ENCODE peak calls at places on chromosomes 6 and 20, in five cellular contexts. Z is neuronal stem cell, I is trophoblast cell, N is mesenchymal stem cell, T is H1. M is an unnamed sample.

GRCh38 chr6:31401403-31401802 is 2.0 kb upstream of the MICA start:
- DNase-seq in Z (no peak), I (peak; percentile 51), N (peak; percentile 89), T (no peak), M (no peak)

GRCh38 chr6:39962831-39963230 is 28.6 kb upstream of the MOCS1 start:
- DNase-seq in Z (no peak), I (peak; percentile 43), N (peak; percentile 83), T (no peak), M (no peak)

GRCh38 chr6:159044899-159045727 is at the start of gene TAGAP:
- DNase-seq in Z (no peak), I (peak; percentile 49), N (no peak), T (no peak), M (no peak)

GRCh38 chr20:62637521-62638054 is 4.7 kb upstream of the SLCO4A1 start:
- DNase-seq in Z (no peak), I (no peak), N (no peak), T (no peak), M (no peak)

GRCh38 chr6:26198626-26199056 is 111.4 kb downstream of the HFE start:
- DNase-seq in Z (no peak), I (no peak), N (no peak), T (no peak), M (no peak)

GRCh38 chr20:37936451-37936850 is 33.5 kb downstream of the VSTM2L start:
- DNase-seq in Z (no peak), I (no peak), N (no peak), T (no peak), M (no peak)

GRCh38 chr20:20713244-20713765 is 861 bp upstream of the RALGAPA2 start:
- DNase-seq in Z (no peak), I (peak; percentile 99), N (no peak), T (no peak), M (no peak)

GRCh38 chr20:63031251-63032014 is 24.7 kb upstream of the BHLHE23 start:
- DNase-seq in Z (no peak), I (no peak), N (no peak), T (no peak), M (no peak)

GRCh38 chr6:7589221-7589620 is 777 bp upstream of the SNRNP48 start:
- DNase-seq in Z (no peak), I (peak; percentile 3), N (no peak), T (no peak), M (no peak)

GRCh38 chr6:36847152-36847551 is 7.9 kb upstream of the CPNE5 start:
- DNase-seq in Z (no peak), I (no peak), N (no peak), T (no peak), M (no peak)

GRCh38 chr6:31462964-31463940 is 34.7 kb upstream of the MICB start:
- DNase-seq in Z (peak; percentile 84), I (peak; percentile 77), N (peak; percentile 80), T (peak; percentile 72), M (peak; percentile 95)

GRCh38 chr20:24872291-24873014 is 76.6 kb upstream of the CST7 start:
- DNase-seq in Z (no peak), I (no peak), N (no peak), T (no peak), M (no peak)

GRCh38 chr6:82348130-82348529 is 15.5 kb upstream of the TPBG start:
- DNase-seq in Z (no peak), I (peak; percentile 27), N (no peak), T (no peak), M (peak; percentile 65)

GRCh38 chr20:41048475-41049242 is 20.0 kb downstream of the TOP1 start:
- DNase-seq in Z (no peak), I (no peak), N (no peak), T (no peak), M (no peak)

GRCh38 chr20:62054451-62054953 is 11.2 kb downstream of the TAF4 start:
- DNase-seq in Z (no peak), I (no peak), N (no peak), T (no peak), M (no peak)

GRCh38 chr20:44349349-44349748 is 6.2 kb upstream of the HNF4A start:
- DNase-seq in Z (no peak), I (no peak), N (no peak), T (no peak), M (no peak)

GRCh38 chr6:33324139-33324538 is 6.6 kb upstream of the ZBTB22 start:
- DNase-seq in Z (no peak), I (no peak), N (no peak), T (no peak), M (no peak)

GRCh38 chr6:46501136-46502089 is 10.2 kb upstream of the RCAN2 start:
- DNase-seq in Z (no peak), I (peak; percentile 58), N (no peak), T (no peak), M (no peak)

GRCh38 chr20:24877652-24878051 is 71.4 kb upstream of the CST7 start:
- DNase-seq in Z (no peak), I (no peak), N (no peak), T (no peak), M (no peak)

GRCh38 chr6:14231546-14232280 is 114.1 kb downstream of the CD83 start:
- DNase-seq in Z (no peak), I (no peak), N (no peak), T (no peak), M (no peak)

GRCh38 chr6:141153563-141153962 is 979.2 kb upstream of the GJE1 start:
- DNase-seq in Z (no peak), I (no peak), N (no peak), T (peak; percentile 17), M (peak; percentile 44)

GRCh38 chr6:138017156-138017757 is 90.0 kb downstream of the PERP start:
- DNase-seq in Z (no peak), I (no peak), N (peak; percentile 15), T (no peak), M (no peak)

GRCh38 chr20:46148313-46149213 is 30.4 kb downstream of the CD40 start:
- DNase-seq in Z (no peak), I (no peak), N (no peak), T (no peak), M (no peak)

GRCh38 chr20:11436113-11436890 is 481.4 kb upstream of the BTBD3 start:
- DNase-seq in Z (no peak), I (no peak), N (no peak), T (no peak), M (no peak)

GRCh38 chr20:35776513-35777101 is 4.8 kb downstream of the PHF20 start:
- DNase-seq in Z (no peak), I (peak; percentile 82), N (peak; percentile 48), T (no peak), M (no peak)

GRCh38 chr6:5537132-5537531 is 275.8 kb downstream of the FARS2 start:
- DNase-seq in Z (no peak), I (no peak), N (no peak), T (no peak), M (no peak)

GRCh38 chr6:5536644-5537043 is 275.3 kb downstream of the FARS2 start:
- DNase-seq in Z (no peak), I (peak; percentile 52), N (no peak), T (no peak), M (no peak)

GRCh38 chr6:5540375-5540774 is 279.1 kb downstream of the FARS2 start:
- DNase-seq in Z (no peak), I (no peak), N (no peak), T (no peak), M (no peak)

GRCh38 chr6:5541025-5541424 is 279.7 kb downstream of the FARS2 start:
- DNase-seq in Z (no peak), I (no peak), N (no peak), T (no peak), M (no peak)

GRCh38 chr6:5537967-5538366 is 276.7 kb downstream of the FARS2 start:
- DNase-seq in Z (no peak), I (peak; percentile 40), N (no peak), T (no peak), M (no peak)
- H2BK5ac ChIP-seq in Z (no peak overlapping the region), I (no peak overlapping the region), N (no peak overlapping the region), T (no peak overlapping the region), M (no peak overlapping the region)

GRCh38 chr6:52550014-52550575 is 26.8 kb downstream of the TRAM2 start:
- DNase-seq in Z (no peak), I (no peak), N (no peak), T (no peak), M (no peak)
- H2BK12ac ChIP-seq in Z (no peak overlapping the region), I (no peak overlapping the region), N (no peak overlapping the region), T (no peak overlapping the region), M (no peak overlapping the region)

GRCh38 chr6:53325785-53326184 is 23.0 kb downstream of the ELOVL5 start:
- DNase-seq in Z (no peak), I (peak; percentile 49), N (no peak), T (no peak), M (no peak)

GRCh38 chr6:53330137-53330536 is 18.6 kb downstream of the ELOVL5 start:
- DNase-seq in Z (no peak), I (no peak), N (no peak), T (no peak), M (no peak)

GRCh38 chr6:53326372-53327016 is 22.3 kb downstream of the ELOVL5 start:
- DNase-seq in Z (no peak), I (peak; percentile 97), N (peak; percentile 93), T (no peak), M (peak; percentile 43)

GRCh38 chr6:53328375-53328774 is 20.4 kb downstream of the ELOVL5 start:
- DNase-seq in Z (no peak), I (no peak), N (no peak), T (no peak), M (no peak)

DNA sequence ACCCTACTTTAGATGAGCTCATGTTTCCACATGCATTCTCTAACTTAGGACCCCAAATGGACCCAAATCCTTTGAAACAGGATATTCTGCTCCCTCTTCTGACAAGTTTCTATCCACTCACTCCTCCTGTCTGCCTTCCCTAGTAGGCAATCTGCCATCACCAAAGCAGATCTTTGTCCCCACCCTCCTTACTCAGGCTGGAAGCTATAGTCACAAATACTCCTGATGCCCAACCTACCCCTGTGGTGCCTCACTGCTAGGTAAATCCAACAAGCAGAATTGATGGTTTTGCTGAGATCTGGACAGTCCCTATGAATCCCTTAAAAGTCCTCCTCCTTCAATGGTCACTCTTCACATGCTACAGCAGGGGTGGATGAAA is 21.7 kb downstream of the ELOVL5 start:
- DNase-seq in Z (no peak), I (no peak), N (no peak), T (no peak), M (no peak)
- H2BK5ac ChIP-seq in Z (no peak overlapping the region), I (no peak overlapping the region), N (peak overlapping the region; percentile 2), T (peak overlapping the region; percentile 39), M (no peak overlapping the region)

DNA sequence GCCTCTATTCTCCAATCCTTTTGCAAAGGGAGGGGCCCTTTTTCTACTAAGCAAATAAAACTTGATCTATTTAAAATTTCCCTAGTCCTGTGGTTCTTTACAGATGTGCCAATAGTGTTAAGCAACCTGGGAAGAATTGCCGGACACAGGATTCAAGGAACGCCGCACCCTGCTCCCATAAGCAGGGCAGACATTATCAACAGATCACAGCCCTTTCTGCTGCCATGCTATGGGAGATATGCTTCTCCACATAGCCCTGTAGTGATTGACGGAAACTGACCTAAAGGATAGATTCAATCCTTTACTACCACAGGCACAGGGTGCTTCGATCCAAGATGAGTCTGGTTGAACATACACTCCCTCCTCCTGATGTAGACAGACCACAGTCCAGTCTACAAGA is 118.4 kb upstream of the TRAF3IP2 start:
- DNase-seq in Z (no peak), I (no peak), N (no peak), T (no peak), M (no peak)
- H2BK12ac ChIP-seq in Z (no peak overlapping the region), I (no peak overlapping the region), N (no peak overlapping the region), T (no peak overlapping the region), M (no peak overlapping the region)